ENCODE peak calls at places on chromosomes 11 and 22, in nine cellular contexts. B, A, Y, X, M, J, K, W and P are unnamed samples.

GRCh38 chr11:61477734-61478148 is 30.8 kb upstream of the LRRC10B start:
- DNase-seq in B (no peak), A (peak), Y (peak), X (peak), M (peak), J (peak), K (peak), W (peak), P (peak)

GRCh38 chr22:39943366-39943765 is 16.8 kb upstream of the TMA7B start:
- DNase-seq in B (no peak), A (peak), Y (no peak), X (peak), M (no peak), J (peak), K (no peak), W (no peak), P (no peak)

GRCh38 chr22:39030705-39031104 is 9.8 kb downstream of the APOBEC3D start:
- DNase-seq in B (no peak), A (no peak), Y (no peak), X (no peak), M (no peak), J (no peak), K (no peak), W (no peak), P (no peak)

GRCh38 chr22:33524511-33525270 is 395.6 kb downstream of the LARGE1 start:
- DNase-seq in B (no peak), A (no peak), Y (no peak), X (no peak), M (no peak), J (no peak), K (no peak), W (no peak), P (no peak)

GRCh38 chr11:35579557-35580396 is 38.5 kb upstream of the FJX1 start:
- DNase-seq in B (no peak), A (no peak), Y (peak), X (no peak), M (no peak), J (no peak), K (no peak), W (peak), P (peak)

GRCh38 chr11:72787262-72788104 is 6.4 kb downstream of the STARD10 start:
- DNase-seq in B (no peak), A (peak), Y (peak), X (no peak), M (peak), J (no peak), K (no peak), W (no peak), P (peak)

GRCh38 chr11:69657911-69658605 is 17.1 kb downstream of the LTO1 start:
- DNase-seq in B (no peak), A (no peak), Y (no peak), X (no peak), M (peak), J (no peak), K (no peak), W (peak), P (peak)

GRCh38 chr11:35619754-35620640 is 1.7 kb downstream of the FJX1 start:
- DNase-seq in B (no peak), A (peak), Y (peak), X (no peak), M (no peak), J (no peak), K (peak), W (no peak), P (peak)

GRCh38 chr11:46294365-46295309 is 17.2 kb downstream of the CREB3L1 start:
- DNase-seq in B (no peak), A (no peak), Y (peak), X (peak), M (no peak), J (no peak), K (no peak), W (peak), P (peak)

GRCh38 chr11:101555366-101555765 is 28.4 kb downstream of the TRPC6 start:
- DNase-seq in B (no peak), A (no peak), Y (no peak), X (no peak), M (no peak), J (no peak), K (no peak), W (no peak), P (no peak)

GRCh38 chr22:20154602-20155183 is 3.8 kb upstream of the CCDC188 start:
- DNase-seq in B (no peak), A (no peak), Y (peak), X (no peak), M (no peak), J (no peak), K (no peak), W (no peak), P (no peak)

GRCh38 chr11:12066056-12066798 is 44.2 kb upstream of the MICAL2 start:
- DNase-seq in B (no peak), A (no peak), Y (peak), X (no peak), M (no peak), J (no peak), K (no peak), W (peak), P (peak)

GRCh38 chr22:44325718-44326548 is 13.2 kb upstream of the SHISAL1 start:
- DNase-seq in B (no peak), A (no peak), Y (no peak), X (no peak), M (no peak), J (no peak), K (no peak), W (peak), P (peak)
- H3K4me3 ChIP-seq in B (peak), A (no peak), Y (no peak), X (peak), M (peak), J (peak), K (peak), W (peak), P (peak)

GRCh38 chr11:66373261-66373660 is 1.7 kb upstream of the SLC29A2 start:
- DNase-seq in B (no peak), A (no peak), Y (no peak), X (no peak), M (peak), J (no peak), K (no peak), W (no peak), P (no peak)
- H3K4me3 ChIP-seq in B (no peak), A (no peak), Y (no peak), X (no peak), M (no peak), J (no peak), K (no peak), W (no peak), P (no peak)

GRCh38 chr11:28026634-28027290 is 81.2 kb downstream of the KIF18A start:
- DNase-seq in B (no peak), A (no peak), Y (no peak), X (no peak), M (no peak), J (no peak), K (no peak), W (no peak), P (no peak)
- H3K4me3 ChIP-seq in B (no peak), A (no peak), Y (no peak), X (no peak), M (no peak), J (no peak), K (no peak), W (no peak), P (no peak)

DNA sequence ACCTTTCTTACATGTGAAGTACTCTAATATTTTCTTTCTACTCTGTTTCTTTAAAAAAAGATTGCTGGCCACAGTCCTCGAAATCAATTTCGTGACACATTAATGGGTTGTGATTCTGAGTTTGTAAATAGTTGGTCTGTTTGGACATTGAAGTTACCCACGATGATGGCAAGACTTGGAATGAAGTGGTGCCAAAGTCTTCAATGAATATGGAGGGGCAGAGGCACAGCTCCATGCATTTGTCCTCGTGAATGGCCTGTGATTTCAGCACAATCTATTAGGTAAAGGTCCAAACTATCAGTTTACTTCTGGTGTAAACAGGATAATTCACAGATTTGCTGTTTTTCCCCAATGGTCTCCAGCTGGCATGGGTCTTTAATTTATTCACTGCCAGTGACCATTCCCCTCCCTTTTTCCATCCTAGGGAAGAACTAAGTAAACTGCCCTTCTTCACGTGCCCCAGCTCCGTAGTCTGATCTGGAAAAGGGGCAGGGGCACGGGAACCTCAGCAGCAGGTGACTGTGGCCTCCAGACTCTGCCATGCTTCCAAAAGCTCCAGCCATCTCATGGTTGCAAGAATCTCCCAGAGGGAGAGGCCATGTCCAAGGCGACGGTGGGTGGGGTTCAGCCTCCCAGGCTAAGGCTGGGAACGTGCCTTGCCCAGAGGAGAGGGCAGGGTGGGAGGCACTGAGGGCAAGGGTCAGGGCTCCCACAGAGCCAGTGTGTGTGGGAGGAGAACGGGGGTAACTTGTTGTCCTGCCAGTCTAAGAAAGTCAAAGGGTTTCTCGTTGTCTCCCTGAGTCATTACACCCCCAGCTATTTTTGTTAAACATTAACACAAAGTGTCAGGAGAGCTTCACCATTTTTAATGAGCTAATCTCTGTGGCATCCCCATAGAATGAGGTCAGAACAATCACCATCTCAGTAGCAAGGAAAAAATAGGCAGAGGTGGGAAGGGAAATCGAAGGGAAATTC is 16.9 kb upstream of the PEX26 start:
- DNase-seq in B (no peak), A (no peak), Y (no peak), X (no peak), M (peak), J (no peak), K (no peak), W (peak), P (peak)
- H3K4me3 ChIP-seq in B (no peak), A (no peak), Y (no peak), X (no peak), M (no peak), J (no peak), K (no peak), W (no peak), P (peak)

DNA sequence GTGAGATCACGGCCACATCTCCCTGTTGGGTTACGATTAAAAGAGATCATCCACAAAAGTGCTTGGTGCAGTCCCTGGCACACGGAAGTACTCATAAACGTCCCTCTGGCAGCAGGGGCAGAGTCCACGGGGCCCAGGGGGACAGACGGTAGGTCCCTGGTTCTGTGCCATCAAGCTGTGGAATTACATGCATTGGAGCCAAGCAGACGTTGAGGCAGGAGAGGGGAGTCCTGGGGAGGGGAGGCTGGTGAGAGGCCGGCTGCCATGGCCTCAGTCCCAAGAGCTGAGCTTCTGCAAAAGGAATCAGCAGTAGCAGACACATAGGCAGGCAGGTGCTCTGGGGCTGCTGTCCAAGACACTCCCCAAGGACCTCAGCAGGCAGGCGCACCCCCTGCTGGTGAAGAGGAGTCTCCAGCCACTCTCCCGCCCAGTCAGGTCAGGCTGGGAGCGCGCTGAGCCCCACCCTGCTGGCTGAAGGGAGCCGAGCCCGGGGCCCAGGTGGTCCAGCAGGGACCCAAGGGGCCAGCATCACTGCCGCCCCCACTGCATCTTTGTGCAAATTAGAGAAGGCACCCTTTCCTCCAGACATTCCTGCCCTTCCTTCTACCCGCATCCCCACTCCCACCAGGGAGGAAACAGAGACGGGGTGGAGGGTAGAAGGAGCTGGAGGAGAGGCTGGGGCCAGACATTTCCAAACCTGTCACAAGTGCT is 7.6 kb upstream of the KCTD17 start:
- DNase-seq in B (no peak), A (peak), Y (peak), X (peak), M (peak), J (no peak), K (no peak), W (peak), P (peak)
- H3K4me3 ChIP-seq in B (no peak), A (no peak), Y (no peak), X (no peak), M (no peak), J (no peak), K (no peak), W (no peak), P (no peak)

GRCh38 chr22:43272301-43272700 is 70.9 kb downstream of the SCUBE1 start:
- DNase-seq in B (no peak), A (no peak), Y (no peak), X (no peak), M (no peak), J (no peak), K (no peak), W (no peak), P (no peak)
- H3K4me3 ChIP-seq in B (no peak), A (no peak), Y (no peak), X (no peak), M (no peak), J (no peak), K (no peak), W (no peak), P (no peak)